ENCODE peak calls at places on chromosomes 11 and 22, in seven cellular contexts. W is HCT116, O is PC-9, X is GM23338, F is PC-3, A is hepatocyte, Y is MM.1S. I is an unnamed sample.

GRCh38 chr11:47981667-47982404 is 1.5 kb downstream of the PTPRJ start:
- DNase-seq in W (no peak), O (no peak), X (no peak), F (no peak), A (no peak), Y (no peak), I (no peak)

GRCh38 chr11:128467610-128468041 is 119.7 kb downstream of the ETS1 start:
- DNase-seq in W (peak; percentile 86), O (peak; percentile 69), X (no peak), F (peak; percentile 86), A (peak; percentile 70), Y (no peak), I (peak; percentile 99)

GRCh38 chr22:22061085-22062077 is 78.8 kb upstream of the TOP3B start:
- DNase-seq in W (peak; percentile 8), O (no peak), X (no peak), F (peak; percentile 29), A (peak; percentile 76), Y (no peak), I (peak; percentile 66)

GRCh38 chr11:87020764-87021365 is 16.9 kb upstream of the TMEM135 start:
- DNase-seq in W (no peak), O (no peak), X (no peak), F (no peak), A (no peak), Y (no peak), I (no peak)

GRCh38 chr11:84720706-84721402 is 906.3 kb downstream of the DLG2 start:
- DNase-seq in W (no peak), O (no peak), X (peak; percentile 63), F (no peak), A (peak; percentile 12), Y (peak; percentile 41), I (peak; percentile 19)

GRCh38 chr11:76783901-76784813 is 1.0 kb downstream of the TSKU start:
- DNase-seq in W (peak; percentile 55), O (peak; percentile 69), X (peak; percentile 94), F (peak; percentile 80), A (peak; percentile 91), Y (no peak), I (peak; percentile 95)

GRCh38 chr22:38776086-38776485 is 17.9 kb downstream of the DNAL4 start:
- DNase-seq in W (no peak), O (no peak), X (no peak), F (no peak), A (no peak), Y (no peak), I (no peak)

GRCh38 chr11:95680169-95680929 is 109.2 kb downstream of the FAM76B start:
- DNase-seq in W (no peak), O (no peak), X (peak; percentile 6), F (peak; percentile 19), A (peak; percentile 66), Y (peak; percentile 89), I (peak; percentile 90)

GRCh38 chr22:36585841-36586240 is 56.9 kb upstream of the EIF3D start:
- DNase-seq in W (no peak), O (peak; percentile 81), X (peak; percentile 51), F (peak; percentile 64), A (no peak), Y (no peak), I (peak; percentile 47)

GRCh38 chr22:30210235-30210831 is 36.2 kb downstream of the LIF start:
- DNase-seq in W (peak; percentile 96), O (peak; percentile 94), X (no peak), F (peak; percentile 97), A (peak; percentile 74), Y (no peak), I (no peak)

GRCh38 chr11:58675344-58676155 is 53.1 kb downstream of the CNTF start:
- DNase-seq in W (peak; percentile 51), O (peak; percentile 76), X (peak; percentile 81), F (peak; percentile 85), A (peak; percentile 83), Y (peak; percentile 68), I (peak; percentile 78)

GRCh38 chr11:131687291-131688055 is 317.1 kb downstream of the NTM start:
- DNase-seq in W (no peak), O (no peak), X (no peak), F (no peak), A (no peak), Y (no peak), I (no peak)

GRCh38 chr22:30247974-30248373 is 1.4 kb upstream of the LIF start:
- DNase-seq in W (no peak), O (no peak), X (no peak), F (no peak), A (no peak), Y (no peak), I (no peak)

GRCh38 chr11:60348116-60348515 is 21.1 kb downstream of the MS4A6E start:
- DNase-seq in W (no peak), O (no peak), X (peak; percentile 51), F (no peak), A (no peak), Y (no peak), I (no peak)

GRCh38 chr11:74504100-74504691 is 10.7 kb upstream of the LIPT2 start:
- DNase-seq in W (no peak), O (no peak), X (no peak), F (no peak), A (no peak), Y (no peak), I (no peak)

GRCh38 chr22:33867118-33867863 is 53.0 kb downstream of the LARGE1 start:
- DNase-seq in W (no peak), O (peak; percentile 46), X (no peak), F (peak; percentile 22), A (peak; percentile 74), Y (no peak), I (peak; percentile 72)

GRCh38 chr11:94754819-94755218 is 13.3 kb upstream of the AMOTL1 start:
- DNase-seq in W (no peak), O (no peak), X (no peak), F (peak; percentile 65), A (no peak), Y (no peak), I (no peak)

GRCh38 chr11:11659567-11660341 is 37.9 kb upstream of the GALNT18 start:
- DNase-seq in W (no peak), O (no peak), X (peak; percentile 30), F (no peak), A (no peak), Y (no peak), I (no peak)

GRCh38 chr22:36737776-36738175 is 34.2 kb upstream of the CACNG2 start:
- DNase-seq in W (no peak), O (peak; percentile 48), X (no peak), F (no peak), A (no peak), Y (no peak), I (no peak)

GRCh38 chr11:66315921-66316811 is 678 bp downstream of the CD248 start:
- DNase-seq in W (no peak), O (no peak), X (no peak), F (no peak), A (no peak), Y (no peak), I (peak; percentile 63)

GRCh38 chr11:66317322-66317765 is 500 bp upstream of the CD248 start:
- DNase-seq in W (no peak), O (no peak), X (no peak), F (no peak), A (peak; percentile 61), Y (no peak), I (peak; percentile 83)

GRCh38 chr11:66317766-66318575 is 1.1 kb upstream of the CD248 start:
- DNase-seq in W (no peak), O (no peak), X (peak; percentile 73), F (no peak), A (peak; percentile 82), Y (no peak), I (peak; percentile 92)

GRCh38 chr11:66315498-66315885 is 1.4 kb downstream of the CD248 start:
- DNase-seq in W (no peak), O (no peak), X (no peak), F (no peak), A (no peak), Y (no peak), I (peak; percentile 64)

GRCh38 chr11:66316849-66317251 is at the start of gene CD248:
- DNase-seq in W (no peak), O (no peak), X (peak; percentile 75), F (no peak), A (peak; percentile 84), Y (no peak), I (peak; percentile 81)
- TF ChIP-seq EZH2 in W (no peak), O (no peak), X (no peak), F (no peak), A (no peak), Y (no peak), I (no peak)

GRCh38 chr22:20549232-20549841 is 41.9 kb downstream of the MED15 start:
- DNase-seq in W (no peak), O (no peak), X (peak; percentile 26), F (no peak), A (no peak), Y (no peak), I (no peak)

GRCh38 chr22:20548806-20549205 is 41.4 kb downstream of the MED15 start:
- DNase-seq in W (no peak), O (no peak), X (no peak), F (no peak), A (no peak), Y (no peak), I (no peak)

GRCh38 chr22:20545681-20546521 is 38.5 kb downstream of the MED15 start:
- DNase-seq in W (no peak), O (no peak), X (no peak), F (no peak), A (no peak), Y (no peak), I (no peak)

GRCh38 chr22:20546541-20546950 is 39.1 kb downstream of the MED15 start:
- DNase-seq in W (no peak), O (no peak), X (no peak), F (no peak), A (no peak), Y (no peak), I (no peak)

DNA sequence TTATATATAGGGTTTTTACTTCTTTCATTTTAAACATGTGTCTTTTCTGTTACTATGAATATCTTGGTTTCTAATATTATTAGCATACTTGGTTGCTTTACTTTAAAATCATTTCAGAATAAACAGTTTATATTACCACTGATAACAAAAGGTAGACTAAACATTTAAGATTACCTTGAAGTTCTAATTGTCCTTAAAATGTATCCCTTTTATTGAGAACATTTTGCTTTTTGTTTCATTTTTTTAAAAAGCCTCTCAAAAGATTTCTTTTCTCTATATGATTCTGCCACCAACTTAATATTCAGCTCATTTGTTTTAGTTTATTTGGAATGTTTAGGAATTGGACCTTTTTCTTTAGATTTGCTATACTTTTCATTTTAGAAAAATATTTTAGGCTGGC is 39.6 kb downstream of the MED15 start:
- DNase-seq in W (no peak), O (no peak), X (no peak), F (no peak), A (no peak), Y (no peak), I (no peak)
- H3K9me2 ChIP-seq in W (no peaks in the 10 kb centered on the region), O (no peaks in the 10 kb centered on the region), X (no peaks in the 10 kb centered on the region), F (no peaks in the 10 kb centered on the region), A (no peaks in the 10 kb centered on the region), Y (no peaks in the 10 kb centered on the region), I (no peaks in the 10 kb centered on the region)

GRCh38 chr11:75668508-75669297 is at the start of gene MAP6:
- DNase-seq in W (no peak), O (no peak), X (peak; percentile 73), F (peak; percentile 39), A (peak; percentile 72), Y (peak; percentile 12), I (peak; percentile 71)
- TF ChIP-seq EZH2 in W (no peak), O (no peak), X (peak; percentile 85), F (peak; percentile 69), A (no peak), Y (peak; percentile 84), I (no peak)

DNA sequence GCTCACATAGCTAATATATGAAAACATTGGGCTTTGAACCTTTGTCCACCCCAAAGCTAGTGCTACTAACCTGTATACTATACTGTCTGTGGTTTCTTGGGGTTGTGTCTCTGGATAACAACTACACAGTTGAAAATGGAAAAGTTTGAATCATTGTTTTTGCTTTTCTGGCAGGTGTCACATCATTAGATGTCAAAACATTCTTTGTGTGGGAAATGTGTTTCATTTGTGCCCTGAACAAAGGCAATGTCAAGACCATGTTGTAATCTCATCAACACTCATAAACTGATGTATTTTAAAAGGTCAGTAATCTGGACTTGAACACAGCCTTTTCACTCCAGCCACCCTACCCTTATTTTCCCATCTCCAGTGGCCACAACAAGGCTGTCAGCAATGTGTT is 16.5 kb downstream of the SYT13 start:
- DNase-seq in W (no peak), O (no peak), X (no peak), F (no peak), A (no peak), Y (no peak), I (no peak)
- H3K9me2 ChIP-seq in W (no peaks in the 10 kb centered on the region), O (no peaks in the 10 kb centered on the region), X (no peaks in the 10 kb centered on the region), F (no peaks in the 10 kb centered on the region), A (no peaks in the 10 kb centered on the region), Y (no peaks in the 10 kb centered on the region), I (no peaks in the 10 kb centered on the region)

I was measured in GM23248.